ENCODE peak calls at places on chromosomes 3 and 15, in eight cellular contexts. L is upper lobe of left lung, N is esophagus muscularis mucosa, K is transverse colon, P is sigmoid colon, X is endothelial cell of umbilical vein, C is H1, F is HL-60. D is an unnamed sample.

GRCh38 chr3:56835626-56836025 is 33.9 kb upstream of the ARHGEF3 start:
- DNase-seq in L (no peak), F (no peak), N (no peak), X (peak; percentile 79), K (no peak), P (no peak), C (no peak), D (no peak)

GRCh38 chr15:28191832-28192231 is 92.7 kb upstream of the OCA2 start:
- DNase-seq in P (peak; percentile 75), N (no peak), L (peak; percentile 33), F (no peak), X (no peak), K (peak; percentile 17), C (no peak), D (no peak)

GRCh38 chr3:25007974-25008658 is 419.9 kb upstream of the RARB start:
- DNase-seq in C (no peak), N (no peak), F (no peak), X (peak; percentile 4), P (no peak), K (no peak), L (peak; percentile 21), D (no peak)

GRCh38 chr3:12139111-12139511 is 19.6 kb downstream of the TIMP4 start:
- DNase-seq in N (no peak), X (peak; percentile 42), C (no peak), L (no peak), F (peak; percentile 59), P (no peak), K (peak; percentile 34), D (no peak)

GRCh38 chr3:155885299-155885698 is 14.8 kb downstream of the GMPS start:
- DNase-seq in F (no peak), L (no peak), N (no peak), P (no peak), X (no peak), K (no peak), C (no peak), D (no peak)

GRCh38 chr15:56918046-56918906 is at the start of gene TCF12:
- DNase-seq in K (peak; percentile 95), F (peak; percentile 92), X (peak; percentile 94), C (peak; percentile 94), N (peak; percentile 98), L (peak; percentile 93), P (peak; percentile 97), D (peak; percentile 97)

GRCh38 chr3:178709047-178709446 is 172.8 kb downstream of the KCNMB2 start:
- DNase-seq in C (no peak), K (no peak), P (no peak), X (no peak), L (no peak), F (no peak), N (no peak), D (no peak)

GRCh38 chr3:124783696-124784095 is 53.4 kb downstream of the UMPS start:
- DNase-seq in L (no peak), P (no peak), N (no peak), C (no peak), X (no peak), K (no peak), F (no peak), D (peak; percentile 6)

GRCh38 chr15:25175033-25175788 is 220.4 kb downstream of the SNRPN start:
- DNase-seq in N (peak; percentile 57), K (no peak), L (peak; percentile 7), X (no peak), C (no peak), P (no peak), F (no peak), D (peak; percentile 50)

GRCh38 chr3:28934135-28934813 is 346.6 kb upstream of the RBMS3 start:
- DNase-seq in K (no peak), L (no peak), P (no peak), N (no peak), F (no peak), X (no peak), C (no peak), D (no peak)

GRCh38 chr3:161964856-161965255 is 468.2 kb downstream of the OTOL1 start:
- DNase-seq in X (no peak), P (no peak), C (no peak), N (no peak), K (no peak), L (no peak), F (no peak), D (no peak)

GRCh38 chr3:87076951-87077350 is 86.0 kb upstream of the VGLL3 start:
- DNase-seq in P (no peak), C (no peak), K (no peak), N (no peak), F (no peak), X (no peak), L (no peak), D (no peak)

GRCh38 chr3:172653004-172653403 is 57.9 kb downstream of the NCEH1 start:
- DNase-seq in F (no peak), L (no peak), N (peak; percentile 74), P (no peak), K (no peak), C (no peak), X (no peak), D (no peak)

GRCh38 chr15:101305820-101306255 is 10.8 kb upstream of the SNRPA1 start:
- DNase-seq in C (peak; percentile 39), L (peak; percentile 12), P (no peak), K (peak; percentile 3), X (no peak), N (no peak), F (no peak), D (no peak)

GRCh38 chr15:58275785-58276184 is 137.6 kb downstream of the AQP9 start:
- DNase-seq in K (no peak), F (no peak), P (no peak), X (no peak), N (no peak), C (no peak), L (no peak), D (no peak)

GRCh38 chr15:58279654-58280053 is 141.5 kb downstream of the AQP9 start:
- DNase-seq in N (no peak), F (no peak), L (no peak), K (no peak), C (no peak), P (no peak), X (no peak), D (no peak)

GRCh38 chr15:58274885-58275284 is 136.7 kb downstream of the AQP9 start:
- DNase-seq in P (no peak), N (no peak), F (no peak), C (no peak), K (no peak), X (no peak), L (no peak), D (no peak)

GRCh38 chr15:58279106-58279505 is 140.9 kb downstream of the AQP9 start:
- DNase-seq in F (no peak), X (no peak), N (no peak), P (no peak), C (no peak), K (no peak), L (no peak), D (no peak)

GRCh38 chr15:58276924-58277323 is 138.7 kb downstream of the AQP9 start:
- DNase-seq in F (no peak), L (no peak), N (no peak), X (no peak), C (no peak), K (no peak), P (no peak), D (no peak)
- TF ChIP-seq CTCF in F (no peak), L (no peak), N (no peak), X (no peak), C (no peak), K (no peak), P (no peak), D (no peak)

GRCh38 chr15:60651155-60651554 is 172.2 kb upstream of the ICE2 start:
- DNase-seq in C (no peak), N (no peak), P (no peak), X (no peak), F (no peak), L (no peak), K (no peak), D (no peak)

GRCh38 chr15:60651734-60652141 is 172.8 kb upstream of the ICE2 start:
- DNase-seq in X (no peak), N (no peak), K (no peak), F (no peak), P (no peak), C (no peak), L (no peak), D (no peak)

GRCh38 chr15:60648928-60649679 is 170.2 kb upstream of the ICE2 start:
- DNase-seq in X (no peak), C (no peak), N (no peak), L (peak; percentile 81), P (no peak), F (no peak), K (no peak), D (no peak)

GRCh38 chr15:60652245-60652644 is 173.3 kb upstream of the ICE2 start:
- DNase-seq in L (no peak), F (no peak), N (no peak), C (no peak), X (no peak), P (no peak), K (no peak), D (no peak)

DNA sequence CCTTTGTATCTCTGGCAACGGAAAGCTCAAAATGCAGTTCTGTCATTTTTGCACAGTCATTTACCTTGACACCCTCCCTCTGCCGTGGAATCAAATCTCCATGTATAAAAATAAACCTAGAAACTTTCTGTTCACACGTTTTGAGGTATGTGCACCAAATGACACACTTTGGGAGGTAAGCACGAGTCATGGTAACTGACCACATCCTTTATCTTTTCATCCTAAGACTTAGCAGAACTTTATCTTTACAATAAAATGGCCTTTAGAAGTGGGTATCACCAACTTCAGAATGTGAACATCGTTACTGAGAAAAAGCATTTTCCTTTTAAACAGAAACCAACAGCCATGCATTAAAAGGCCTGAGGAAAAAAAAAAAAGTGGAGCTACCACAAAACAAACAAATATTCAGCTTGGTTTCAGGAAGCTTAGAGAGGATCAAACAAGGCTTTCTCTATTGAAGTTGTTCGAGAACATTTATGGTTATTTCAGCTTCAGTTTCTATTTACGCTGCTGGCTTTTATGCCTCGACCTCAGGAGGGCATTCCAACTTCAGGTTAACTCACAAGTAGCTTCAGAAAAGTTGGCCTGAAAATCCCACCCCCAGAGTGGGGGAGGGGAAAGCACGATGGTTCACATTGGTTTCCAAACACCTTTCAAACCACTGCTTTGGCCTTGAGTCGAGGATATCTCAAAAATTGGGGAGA is 171.1 kb upstream of the ICE2 start:
- DNase-seq in N (no peak), P (no peak), F (no peak), K (peak; percentile 21), X (no peak), L (no peak), C (no peak), D (no peak)
- H3K4me3 ChIP-seq in N (no peak overlapping the region), P (no peak overlapping the region), F (no peak overlapping the region), K (no peak overlapping the region), X (no peak overlapping the region), L (no peak overlapping the region), C (no peak overlapping the region), D (no peak overlapping the region)

GRCh38 chr15:71010997-71011396 is 104.3 kb upstream of the THSD4 start:
- DNase-seq in K (no peak), C (no peak), L (no peak), N (no peak), F (no peak), P (no peak), X (no peak), D (no peak)
- TF ChIP-seq POLR2AphosphoS5 in K (no peak), C (no peak), L (no peak), N (no peak), F (no peak), P (no peak), X (no peak), D (no peak)

DNA sequence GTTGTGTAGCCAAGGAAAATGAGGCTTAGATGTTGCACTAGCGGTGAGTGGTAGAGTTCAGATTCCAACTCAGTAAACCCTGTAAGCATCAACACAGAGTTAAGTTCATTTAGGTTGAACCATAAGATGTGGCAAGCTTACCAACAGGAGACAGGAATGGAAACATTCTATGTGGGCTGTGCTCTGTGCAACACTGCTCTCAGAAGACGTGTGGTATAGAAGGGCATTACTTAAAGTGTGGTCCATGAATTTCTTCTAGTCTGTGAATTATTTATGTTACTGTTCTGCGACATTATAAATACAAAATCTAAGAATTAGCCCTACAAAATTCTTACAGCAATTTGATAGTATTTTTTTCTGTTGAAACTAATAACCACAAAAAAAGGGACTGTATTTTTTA is 213.3 kb downstream of the GRM7 start:
- DNase-seq in K (no peak), C (no peak), N (no peak), X (no peak), L (no peak), P (no peak), F (no peak), D (no peak)
- TF ChIP-seq CTCF in K (no peak), C (no peak), N (no peak), X (no peak), L (no peak), P (no peak), F (no peak), D (no peak)

D was measured in spleen.